ENCODE peak calls at places on chromosomes 7 and 10, in seven cellular contexts. N is astrocyte, F is PC-3, S is fibroblast of lung, P is neuronal stem cell, Y is HepG2, M is MM.1S. D is an unnamed sample.
A peak's percentile ranks its signal among the peaks of the same experiment; 100 is the strongest.

GRCh38 chr7:79182283-79182682 is 271.2 kb downstream of the MAGI2 start:
- DNase-seq in N (peak; percentile 89), F (peak; percentile 39), S (peak; percentile 90), P (no peak), Y (no peak), M (no peak), D (no peak)

GRCh38 chr7:44845476-44845875 is 2.4 kb downstream of the H2AZ2 start:
- DNase-seq in N (no peak), F (no peak), S (no peak), P (no peak), Y (no peak), M (no peak), D (no peak)

GRCh38 chr7:50068026-50068425 is 25.0 kb downstream of the ZPBP start:
- DNase-seq in N (peak; percentile 4), F (peak; percentile 49), S (peak; percentile 6), P (no peak), Y (peak; percentile 12), M (peak; percentile 7), D (no peak)

GRCh38 chr10:57692255-57692980 is 575.3 kb downstream of the IPMK start:
- DNase-seq in N (peak; percentile 88), F (peak; percentile 78), S (peak; percentile 90), P (no peak), Y (no peak), M (no peak), D (no peak)

GRCh38 chr10:8182841-8183240 is 128.4 kb downstream of the GATA3 start:
- DNase-seq in N (no peak), F (no peak), S (no peak), P (no peak), Y (no peak), M (no peak), D (no peak)

GRCh38 chr7:155201325-155202087 is 96.2 kb upstream of the INSIG1 start:
- DNase-seq in N (no peak), F (no peak), S (no peak), P (no peak), Y (no peak), M (no peak), D (no peak)

GRCh38 chr7:102275123-102275703 is 11.5 kb upstream of the SH2B2 start:
- DNase-seq in N (no peak), F (no peak), S (no peak), P (no peak), Y (no peak), M (no peak), D (no peak)

GRCh38 chr10:12849351-12850181 is 151.9 kb downstream of the CCDC3 start:
- DNase-seq in N (no peak), F (no peak), S (no peak), P (no peak), Y (no peak), M (no peak), D (no peak)

GRCh38 chr7:16688249-16688648 is 42.3 kb downstream of the BZW2 start:
- DNase-seq in N (no peak), F (peak; percentile 66), S (no peak), P (no peak), Y (no peak), M (no peak), D (peak; percentile 56)

GRCh38 chr10:75624632-75625031 is 193.2 kb downstream of the LRMDA start:
- DNase-seq in N (no peak), F (no peak), S (no peak), P (no peak), Y (no peak), M (no peak), D (no peak)

GRCh38 chr7:19442016-19442785 is 266.6 kb downstream of the POLR1F start:
- DNase-seq in N (peak; percentile 34), F (peak; percentile 64), S (peak; percentile 53), P (peak; percentile 14), Y (no peak), M (no peak), D (no peak)

GRCh38 chr7:80037689-80038088 is 96.9 kb upstream of the GNAI1 start:
- DNase-seq in N (no peak), F (no peak), S (no peak), P (no peak), Y (no peak), M (no peak), D (no peak)

GRCh38 chr10:75646931-75647330 is 215.5 kb downstream of the LRMDA start:
- DNase-seq in N (no peak), F (no peak), S (no peak), P (no peak), Y (no peak), M (no peak), D (no peak)

GRCh38 chr7:133284092-133284491 is 31.2 kb downstream of the EXOC4 start:
- DNase-seq in N (no peak), F (no peak), S (no peak), P (no peak), Y (no peak), M (no peak), D (no peak)

GRCh38 chr10:11173062-11173461 is 155.4 kb downstream of the CELF2 start:
- DNase-seq in N (no peak), F (no peak), S (no peak), P (no peak), Y (no peak), M (peak; percentile 69), D (no peak)

GRCh38 chr7:78924581-78924980 is 528.9 kb downstream of the MAGI2 start:
- DNase-seq in N (peak; percentile 1), F (peak; percentile 50), S (peak; percentile 17), P (peak; percentile 17), Y (no peak), M (no peak), D (no peak)

GRCh38 chr7:116988363-116988989 is 35.2 kb downstream of the ST7 start:
- DNase-seq in N (no peak), F (peak; percentile 36), S (no peak), P (no peak), Y (no peak), M (peak; percentile 37), D (no peak)

GRCh38 chr7:6392712-6393666 is 54.8 kb downstream of the DAGLB start:
- DNase-seq in N (peak; percentile 61), F (peak; percentile 97), S (peak; percentile 75), P (no peak), Y (no peak), M (no peak), D (peak; percentile 32)

GRCh38 chr10:88159127-88159829 is 295.9 kb downstream of the PTEN start:
- DNase-seq in N (no peak), F (no peak), S (no peak), P (no peak), Y (no peak), M (no peak), D (no peak)

GRCh38 chr10:31146496-31147219 is 115.0 kb upstream of the ZNF438 start:
- DNase-seq in N (peak; percentile 86), F (peak; percentile 88), S (peak; percentile 88), P (no peak), Y (no peak), M (no peak), D (peak; percentile 28)

GRCh38 chr7:53690411-53690810 is 655.0 kb downstream of the POM121L12 start:
- DNase-seq in N (no peak), F (no peak), S (no peak), P (no peak), Y (no peak), M (no peak), D (no peak)

GRCh38 chr7:100983451-100984187 is 14.3 kb downstream of the MUC12 start:
- DNase-seq in N (peak; percentile 56), F (peak; percentile 87), S (peak; percentile 60), P (no peak), Y (no peak), M (no peak), D (no peak)

GRCh38 chr10:103204353-103205255 is 11.5 kb upstream of the NT5C2 start:
- DNase-seq in N (no peak), F (no peak), S (no peak), P (peak; percentile 38), Y (peak; percentile 86), M (no peak), D (no peak)

DNA sequence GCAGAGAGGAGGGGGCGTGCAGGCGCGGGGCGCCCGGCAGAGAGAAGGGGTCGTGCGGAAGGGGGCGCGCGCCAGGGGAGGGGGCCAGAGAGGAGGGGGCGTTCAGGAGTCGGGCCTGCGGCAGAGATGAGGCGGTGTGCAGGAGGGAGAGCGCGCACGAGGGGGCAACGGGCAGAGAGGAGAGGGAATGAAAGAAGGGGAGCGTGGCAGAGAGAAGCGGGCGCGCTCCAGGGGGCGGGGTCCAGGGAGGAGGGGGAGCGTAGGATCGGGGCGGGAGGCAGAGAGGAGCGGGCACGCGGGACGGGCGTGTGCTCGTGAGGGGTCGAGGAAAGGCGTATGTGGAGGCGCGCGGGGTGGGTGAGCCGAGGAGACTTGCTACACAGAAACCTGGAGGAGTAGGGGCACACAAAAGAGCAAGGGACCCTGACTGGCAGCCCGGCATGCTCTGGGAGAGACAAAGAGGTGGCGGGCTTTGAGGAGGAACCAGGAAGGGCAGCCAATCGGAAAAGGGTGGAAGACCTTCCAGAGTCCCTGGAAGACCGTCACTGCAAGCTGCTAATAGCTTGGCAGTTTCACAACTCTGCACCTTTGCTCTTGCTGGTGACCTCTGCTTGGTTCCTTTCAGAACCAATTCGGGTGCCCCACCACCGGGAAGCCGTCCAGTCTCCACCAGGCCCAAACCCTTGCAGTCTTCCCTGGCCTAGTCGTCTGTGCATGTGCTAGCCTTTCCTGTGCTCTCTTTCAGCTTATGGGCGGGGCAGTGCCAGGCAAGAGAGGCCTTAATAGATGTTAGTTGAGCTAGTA is 621 bp downstream of the DYDC2 start:
- DNase-seq in N (no peak), F (no peak), S (no peak), P (peak; percentile 50), Y (no peak), M (no peak), D (no peak)
- H3K9ac ChIP-seq in N (no peak overlapping the region), F (no peak overlapping the region), S (no peak overlapping the region), P (peak overlapping the region; percentile 88), Y (no peak overlapping the region), M (no peak overlapping the region), D (no peak overlapping the region)

DNA sequence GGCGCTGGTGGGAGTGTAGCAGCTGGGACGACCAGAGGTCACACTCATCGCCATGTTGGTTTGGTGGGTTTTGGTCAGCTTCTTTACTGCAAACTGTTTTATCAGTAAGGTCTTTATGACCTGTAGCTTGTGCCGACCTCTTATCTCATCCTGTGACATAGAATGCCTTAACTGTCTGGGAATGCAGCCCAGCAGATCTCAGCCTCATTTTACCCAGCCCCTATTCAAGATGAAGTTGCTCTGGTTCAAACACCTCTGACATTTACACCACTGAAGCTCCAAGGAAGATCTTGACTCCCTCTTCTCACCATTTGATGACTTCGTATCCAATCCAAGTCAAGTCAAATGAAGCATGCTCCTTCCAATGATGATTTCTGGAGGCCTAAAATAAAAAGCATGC is 2.3 kb upstream of the PSMG3 start:
- DNase-seq in N (no peak), F (no peak), S (no peak), P (no peak), Y (no peak), M (no peak), D (no peak)
- H3K4me3 ChIP-seq in N (no peak overlapping the region), F (no peak overlapping the region), S (no peak overlapping the region), P (no peak overlapping the region), Y (no peak overlapping the region), M (no peak overlapping the region), D (no peak overlapping the region)

DNA sequence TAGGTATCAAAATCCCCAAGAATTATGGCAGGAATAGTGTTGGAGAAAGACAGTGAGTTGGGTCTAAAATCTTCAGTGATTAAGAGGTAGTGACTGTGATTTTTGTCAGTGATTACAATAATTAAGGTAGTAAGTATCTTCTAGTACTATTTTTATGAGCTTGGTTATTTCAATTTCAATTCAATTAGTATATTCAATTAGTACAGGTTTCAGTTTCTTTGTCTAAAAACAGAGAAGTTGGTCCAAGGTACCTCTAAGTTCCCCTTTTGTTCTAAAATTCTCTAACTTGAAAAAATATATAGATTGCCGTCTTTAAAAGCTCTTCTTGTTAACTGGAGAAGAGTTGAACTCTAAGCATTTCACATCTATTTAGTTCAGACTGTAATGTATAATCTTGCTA is 82.9 kb downstream of the OTUD1 start:
- DNase-seq in N (no peak), F (no peak), S (no peak), P (no peak), Y (no peak), M (no peak), D (no peak)
- H2AFZ ChIP-seq in N (no peak overlapping the region), F (no peak overlapping the region), S (no peak overlapping the region), P (no peak overlapping the region), Y (no peak overlapping the region), M (no peak overlapping the region), D (no peak overlapping the region)

GRCh38 chr10:459743-460142 is 229.7 kb downstream of the DIP2C start:
- DNase-seq in N (no peak), F (no peak), S (no peak), P (no peak), Y (no peak), M (no peak), D (no peak)
- H3K9ac ChIP-seq in N (no peak overlapping the region), F (no peak overlapping the region), S (no peak overlapping the region), P (no peak overlapping the region), Y (no peak overlapping the region), M (no peak overlapping the region), D (no peak overlapping the region)